ENCODE peak calls at places on chromosomes 2 and 18, in ten cellular contexts. V is H54; A is keratinocyte; E is GF-D8; O is HTR-8/SVneo; M is neural progenitor cell; L is RWPE2; W is T1000; P is AG08396; D is stimulated activated CD8-positive, alpha-beta memory T cell treated with anti-CD3 and anti-CD28 coated beads, Interleukin-15, amount 100 ng/mL, for 1 hour. J is an unnamed sample.

GRCh38 chr2:28342081-28342967 is 50.3 kb upstream of the FOSL2 start:
- DNase-seq in V (no peak), A (no peak), E (no peak), O (peak; percentile 61), M (no peak), L (no peak), W (peak; percentile 13), P (peak; percentile 57), D (no peak), J (no peak)

GRCh38 chr2:213316001-213316735 is 31.9 kb downstream of the SPAG16 start:
- DNase-seq in V (peak; percentile 0), A (no peak), E (no peak), O (no peak), M (no peak), L (no peak), W (no peak), P (no peak), D (no peak), J (no peak)

GRCh38 chr2:232203166-232203891 is 175.2 kb upstream of the ALPP start:
- DNase-seq in V (no peak), A (no peak), E (no peak), O (no peak), M (no peak), L (no peak), W (no peak), P (no peak), D (no peak), J (no peak)

GRCh38 chr18:40012931-40013609 is 1942.0 kb upstream of the PIK3C3 start:
- DNase-seq in V (no peak), A (no peak), E (no peak), O (peak; percentile 3), M (no peak), L (no peak), W (no peak), P (no peak), D (no peak), J (no peak)

GRCh38 chr18:34595673-34596072 is 114.4 kb upstream of the DTNA start:
- DNase-seq in V (no peak), A (no peak), E (no peak), O (no peak), M (peak; percentile 40), L (no peak), W (no peak), P (no peak), D (no peak), J (no peak)

GRCh38 chr2:237868631-237869356 is 9.4 kb downstream of the RAMP1 start:
- DNase-seq in V (no peak), A (no peak), E (no peak), O (no peak), M (no peak), L (no peak), W (no peak), P (peak; percentile 49), D (no peak), J (no peak)

GRCh38 chr2:229578052-229578846 is 136.1 kb downstream of the DNER start:
- DNase-seq in V (no peak), A (no peak), E (no peak), O (no peak), M (peak; percentile 18), L (no peak), W (no peak), P (no peak), D (no peak), J (no peak)

GRCh38 chr2:64837116-64837704 is 152.0 kb upstream of the SLC1A4 start:
- DNase-seq in V (no peak), A (peak; percentile 78), E (no peak), O (no peak), M (no peak), L (no peak), W (peak; percentile 24), P (no peak), D (no peak), J (no peak)

GRCh38 chr2:129237966-129238725 is 741.3 kb upstream of the RAB6C start:
- DNase-seq in V (no peak), A (peak; percentile 70), E (no peak), O (no peak), M (no peak), L (no peak), W (no peak), P (no peak), D (no peak), J (no peak)

GRCh38 chr2:66512626-66513025 is 77.7 kb downstream of the MEIS1 start:
- DNase-seq in V (no peak), A (no peak), E (no peak), O (no peak), M (no peak), L (no peak), W (no peak), P (no peak), D (no peak), J (no peak)

GRCh38 chr18:62839874-62840713 is 124.8 kb downstream of the PHLPP1 start:
- DNase-seq in V (no peak), A (no peak), E (no peak), O (no peak), M (no peak), L (no peak), W (no peak), P (no peak), D (no peak), J (no peak)